ENCODE peak calls at places on chromosomes 16 and 17, in four cellular contexts. S is endodermal cell; O is CD4-positive, CD25-positive, alpha-beta regulatory T cell; Y is heart right ventricle. L is an unnamed sample.

GRCh38 chr16:56038564-56039098 is 152.7 kb upstream of the GNAO1 start:
- DNase-seq in O (no peak), S (peak), Y (no peak), L (no peak)

GRCh38 chr17:43405861-43406260 is 7.1 kb downstream of the ARL4D start:
- DNase-seq in Y (no peak), S (no peak), O (no peak), L (no peak)

GRCh38 chr16:67326472-67327309 is at the start of the genes KCTD19 and LRRC36:
- DNase-seq in S (peak), Y (peak), O (no peak), L (peak)

GRCh38 chr17:27499451-27500265 is 43.4 kb downstream of the KSR1 start:
- DNase-seq in S (no peak), O (no peak), Y (no peak), L (peak)

GRCh38 chr17:43129671-43130010 is 4.5 kb upstream of the BRCA1 start:
- DNase-seq in O (no peak), S (peak), Y (no peak), L (no peak)

GRCh38 chr17:40617678-40618240 is 29.9 kb downstream of the SMARCE1 start:
- DNase-seq in Y (no peak), O (no peak), S (peak), L (no peak)

GRCh38 chr17:72916991-72917390 is 175.5 kb downstream of the SLC39A11 start:
- DNase-seq in O (no peak), Y (no peak), S (no peak), L (no peak)

GRCh38 chr17:62921837-62922236 is 44.2 kb upstream of the TANC2 start:
- DNase-seq in O (no peak), S (no peak), Y (no peak), L (no peak)

GRCh38 chr16:86823895-86824671 is 245.7 kb downstream of the FOXL1 start:
- DNase-seq in S (peak), Y (no peak), O (no peak), L (no peak)

GRCh38 chr16:50960517-50961202 is 190.4 kb downstream of the SALL1 start:
- DNase-seq in Y (peak), O (no peak), S (peak), L (no peak)

GRCh38 chr16:49483251-49483650 is 109.6 kb downstream of the C16orf78 start:
- DNase-seq in S (no peak), Y (no peak), O (no peak), L (no peak)
- H3K27ac ChIP-seq in S (no peak), Y (no peak), O (no peak), L (no peak)

DNA sequence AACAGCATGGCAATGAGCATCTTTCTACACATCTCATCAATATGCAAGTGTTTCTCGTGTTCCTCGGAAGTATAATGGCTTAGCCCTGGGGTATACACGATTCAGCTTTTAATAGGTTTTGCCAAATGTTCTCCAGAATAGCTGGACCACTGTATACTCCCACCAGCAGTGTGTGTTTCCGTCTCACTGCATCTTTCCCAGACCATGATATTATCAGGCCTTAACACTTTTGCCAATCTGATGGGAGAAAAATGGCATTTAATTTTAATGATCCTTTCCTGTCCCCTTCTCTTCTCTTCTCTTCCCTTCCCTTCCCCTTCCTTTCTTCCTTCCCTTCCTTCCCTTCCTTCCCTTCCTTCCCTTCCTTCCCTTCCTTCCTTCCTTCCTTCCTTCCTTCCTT is 30.8 kb downstream of the PRKCB start:
- DNase-seq in Y (no peak), S (no peak), O (no peak), L (no peak)
- H3K27ac ChIP-seq in Y (no peak), S (no peak), O (no peak), L (no peak)

DNA sequence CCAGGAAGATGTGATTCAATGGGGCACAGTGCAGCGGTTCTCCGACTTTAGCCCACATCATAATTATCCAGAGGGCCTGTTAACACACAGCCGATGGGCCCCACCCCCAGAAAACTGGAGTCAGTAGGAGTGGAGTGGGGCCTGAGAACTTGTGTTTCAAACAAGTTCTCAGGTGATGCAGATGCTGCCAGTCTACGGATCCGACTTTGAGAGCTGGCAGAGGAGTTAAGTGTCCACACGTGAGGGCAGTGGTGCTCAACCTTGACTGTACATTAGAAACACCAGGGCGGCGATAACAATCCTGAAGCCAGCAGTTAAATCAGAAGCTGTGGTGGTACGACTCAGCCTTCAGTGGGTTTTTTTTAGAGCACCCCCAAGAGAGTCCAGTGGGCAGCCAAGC is 75.0 kb downstream of the GPRC5B start:
- DNase-seq in S (no peak), Y (no peak), O (no peak), L (no peak)
- H3K27ac ChIP-seq in S (no peak), Y (no peak), O (no peak), L (no peak)

DNA sequence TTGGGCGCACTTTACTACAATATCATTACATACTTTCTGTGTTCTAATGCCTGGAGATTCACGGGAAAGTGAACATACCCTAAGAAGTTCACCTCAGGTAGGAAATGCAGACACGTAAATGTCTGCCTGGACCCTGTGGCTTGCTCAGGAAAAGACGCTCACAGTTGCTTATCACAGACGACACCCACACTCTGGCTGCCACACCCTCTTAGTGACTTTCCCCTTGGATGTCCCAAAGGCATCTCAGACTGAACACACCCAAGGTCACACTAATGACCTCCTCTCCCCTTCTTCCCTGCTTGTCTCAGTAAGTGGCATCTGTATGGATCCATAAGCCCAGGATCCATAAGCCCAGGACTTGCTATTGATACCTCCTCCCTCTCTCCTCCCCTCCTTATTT is 32.6 kb downstream of the CDRT15 start:
- DNase-seq in S (no peak), Y (no peak), O (no peak), L (no peak)
- H3K27ac ChIP-seq in S (no peak), Y (no peak), O (peak), L (no peak)

GRCh38 chr17:83083368-83084201 is 4.2 kb downstream of the METRNL start:
- DNase-seq in S (peak), Y (no peak), O (no peak), L (no peak)
- H3K27ac ChIP-seq in S (no peak), Y (peak), O (no peak), L (no peak)

GRCh38 chr16:57123216-57123968 is 31.0 kb downstream of the CPNE2 start:
- DNase-seq in S (no peak), Y (no peak), O (no peak), L (no peak)

GRCh38 chr16:57127037-57127763 is 34.8 kb downstream of the CPNE2 start:
- DNase-seq in S (no peak), O (peak), Y (no peak), L (no peak)

GRCh38 chr16:57126412-57126811 is 34.0 kb downstream of the CPNE2 start:
- DNase-seq in Y (no peak), O (peak), S (no peak), L (no peak)

GRCh38 chr16:57125969-57126368 is 33.6 kb downstream of the CPNE2 start:
- DNase-seq in S (no peak), O (no peak), Y (no peak), L (no peak)

DNA sequence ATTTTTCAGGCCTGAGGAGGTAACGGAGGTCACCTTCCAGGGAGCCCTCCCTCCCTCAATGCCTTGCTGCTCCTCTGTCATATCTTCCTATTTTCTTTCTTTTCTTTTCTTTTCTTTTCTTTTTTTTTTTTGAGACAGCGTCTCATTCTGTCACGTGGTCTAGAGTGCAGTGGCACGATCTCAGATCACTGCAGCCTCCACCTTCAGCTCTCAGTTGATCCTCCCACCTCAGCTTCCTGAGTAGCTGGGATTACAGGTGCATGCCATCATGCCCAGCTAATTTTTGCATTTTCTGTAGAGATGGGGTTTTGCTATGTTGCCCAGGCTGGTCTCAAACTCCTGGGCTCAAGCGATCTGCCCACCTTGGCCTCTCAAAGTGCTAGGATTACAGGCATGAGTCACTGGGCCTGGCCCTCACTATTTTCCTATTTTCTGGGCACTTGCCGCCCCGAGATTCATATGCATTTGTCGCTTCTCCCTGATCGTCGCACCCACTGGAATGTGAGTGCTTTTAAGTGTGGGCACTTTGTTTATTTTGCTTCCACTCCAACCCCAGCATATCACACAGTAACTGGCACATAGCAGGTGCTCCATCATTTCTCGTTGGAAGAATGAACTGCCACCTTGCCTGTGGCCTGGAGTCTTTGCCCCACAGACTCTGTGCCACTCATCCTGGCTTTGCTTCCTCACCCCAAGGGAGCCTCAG is 31.7 kb downstream of the CPNE2 start:
- DNase-seq in Y (no peak), S (no peak), O (peak), L (no peak)
- H3K27ac ChIP-seq in Y (no peak), S (no peak), O (no peak), L (peak)

GRCh38 chr16:1372292-1372950 is 20.7 kb downstream of the GNPTG start:
- DNase-seq in S (no peak), O (no peak), Y (no peak), L (no peak)

GRCh38 chr16:1375741-1376410 is 24.1 kb downstream of the GNPTG start:
- DNase-seq in S (no peak), O (no peak), Y (no peak), L (no peak)

GRCh38 chr16:1377406-1378010 is 25.8 kb downstream of the GNPTG start:
- DNase-seq in S (no peak), Y (no peak), O (no peak), L (peak)

GRCh38 chr16:1374418-1375297 is 22.9 kb downstream of the GNPTG start:
- DNase-seq in O (no peak), Y (no peak), S (no peak), L (no peak)

GRCh38 chr16:1375298-1375640 is 23.5 kb downstream of the GNPTG start:
- DNase-seq in S (no peak), O (no peak), Y (no peak), L (no peak)
- H3K27ac ChIP-seq in S (no peak), O (no peak), Y (no peak), L (no peak)

DNA sequence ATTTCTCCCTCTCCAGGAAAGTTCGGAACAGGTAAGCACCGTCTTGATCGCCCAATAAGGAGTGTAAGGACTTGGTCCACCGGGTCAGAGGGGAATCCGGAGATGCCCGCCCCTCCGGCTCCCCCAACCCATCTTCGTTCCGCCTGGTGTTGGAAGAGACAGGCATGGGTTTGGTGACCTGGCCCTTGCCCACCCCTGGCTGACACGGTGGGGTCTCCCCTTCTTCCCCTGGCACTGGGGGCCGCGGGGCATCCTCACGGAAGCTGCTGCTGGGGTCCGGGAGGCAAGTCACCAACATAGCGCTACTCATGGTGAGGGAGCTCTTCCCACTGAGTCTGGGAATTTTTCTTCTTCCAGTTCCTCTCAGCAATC is 3.2 kb downstream of the AXIN2 start:
- DNase-seq in S (no peak), Y (no peak), O (no peak), L (no peak)
- H3K27ac ChIP-seq in S (no peak), Y (no peak), O (no peak), L (no peak)

GRCh38 chr17:78739331-78739853 is 42.7 kb downstream of the CYTH1 start:
- DNase-seq in Y (no peak), S (no peak), O (no peak), L (no peak)
- H3K27ac ChIP-seq in Y (peak), S (no peak), O (peak), L (no peak)

L was measured in substantia nigra.